ENCODE peak calls at places on chromosomes 6 and 20, in ten cellular contexts. I is activated naive CD8-positive, alpha-beta T cell treated with anti-CD3 and anti-CD28 coated beads, Interleukin-2, amount 10 ng/mL, durations not matched to agents 7 days and 5 days; V is heart left ventricle; Y is fibroblast of the aortic adventitia; A is dermis blood vessel endothelial cell; G is GM18507; S is dermis microvascular lymphatic vessel endothelial cell; E is NCI-H2171; T is stimulated activated naive CD4-positive, alpha-beta T cell; L is lung microvascular endothelial cell. K is an unnamed sample.

GRCh38 chr20:57167971-57168693 is 98.3 kb downstream of the BMP7 start:
- DNase-seq in I (no peak), V (no peak), Y (no peak), A (no peak), G (no peak), S (no peak), E (no peak), T (no peak), L (no peak), K (no peak)

GRCh38 chr20:33291830-33292355 is 8.9 kb downstream of the BPIFB1 start:
- DNase-seq in I (peak; percentile 82), V (no peak), Y (peak; percentile 26), A (peak; percentile 59), G (peak; percentile 39), S (peak; percentile 33), E (peak; percentile 29), T (peak; percentile 48), L (peak; percentile 32), K (peak; percentile 66)

GRCh38 chr6:169157474-169158181 is 96.0 kb downstream of the THBS2 start:
- DNase-seq in I (no peak), V (no peak), Y (no peak), A (no peak), G (no peak), S (no peak), E (no peak), T (no peak), L (no peak), K (no peak)

GRCh38 chr20:4817230-4817671 is 95.5 kb downstream of the PRND start:
- DNase-seq in I (no peak), V (no peak), Y (peak; percentile 55), A (peak; percentile 27), G (no peak), S (no peak), E (no peak), T (no peak), L (no peak), K (no peak)

GRCh38 chr6:159380104-159380503 is 210.9 kb downstream of the FNDC1 start:
- DNase-seq in I (no peak), V (no peak), Y (no peak), A (no peak), G (no peak), S (no peak), E (no peak), T (no peak), L (no peak), K (no peak)

GRCh38 chr6:155561262-155561970 is 105.8 kb upstream of the NOX3 start:
- DNase-seq in I (no peak), V (no peak), Y (peak; percentile 3), A (no peak), G (no peak), S (no peak), E (no peak), T (no peak), L (no peak), K (no peak)

GRCh38 chr6:137133136-137133535 is 40.3 kb downstream of the IL22RA2 start:
- DNase-seq in I (no peak), V (no peak), Y (no peak), A (no peak), G (no peak), S (no peak), E (no peak), T (no peak), L (no peak), K (no peak)

GRCh38 chr20:51387125-51387865 is 155.2 kb downstream of the NFATC2 start:
- DNase-seq in I (no peak), V (no peak), Y (no peak), A (peak; percentile 38), G (no peak), S (peak; percentile 60), E (no peak), T (no peak), L (peak; percentile 60), K (no peak)

GRCh38 chr20:35992713-35993335 is 24.4 kb downstream of the CNBD2 start:
- DNase-seq in I (no peak), V (no peak), Y (peak; percentile 70), A (peak; percentile 77), G (peak; percentile 53), S (peak; percentile 64), E (peak; percentile 86), T (peak; percentile 61), L (peak; percentile 60), K (peak; percentile 52)

K was measured in body of pancreas.